ENCODE peak calls at places on chromosomes 6 and 20, in ten cellular contexts. X is sigmoid colon, S is astrocyte, C is tibial artery, V is uterus, W is A549, N is substantia nigra, J is AG04450, D is body of pancreas, L is cardiac muscle cell. Q is an unnamed sample.

GRCh38 chr6:52284131-52284459 is 447 bp downstream of the MCM3 start:
- DNase-seq in D (no peak), J (no peak), V (no peak), C (peak; percentile 43), S (peak; percentile 11), W (no peak), X (peak; percentile 68), L (peak; percentile 81), N (no peak), Q (peak; percentile 26)

GRCh38 chr20:49853640-49854039 is 41.0 kb downstream of the SLC9A8 start:
- DNase-seq in W (peak; percentile 66), N (no peak), L (no peak), C (no peak), D (no peak), X (no peak), V (no peak), S (peak; percentile 68), J (peak; percentile 32), Q (no peak)

GRCh38 chr6:161439093-161439492 is 165.2 kb upstream of the AGPAT4 start:
- DNase-seq in V (peak; percentile 47), C (no peak), W (peak; percentile 63), J (peak; percentile 63), D (peak; percentile 90), S (peak; percentile 97), L (no peak), X (peak; percentile 76), N (peak; percentile 75), Q (peak; percentile 82)

GRCh38 chr6:157312733-157313132 is 10.6 kb downstream of the TMEM242 start:
- DNase-seq in W (no peak), C (no peak), V (no peak), L (no peak), X (no peak), D (no peak), J (no peak), S (peak; percentile 12), N (no peak), Q (no peak)

GRCh38 chr6:127690092-127690491 is 113.1 kb downstream of the C6orf58 start:
- DNase-seq in N (no peak), C (no peak), L (peak; percentile 18), X (no peak), S (peak; percentile 10), J (peak; percentile 1), D (no peak), V (no peak), W (peak; percentile 19), Q (no peak)

GRCh38 chr6:132259070-132259469 is 142.2 kb downstream of the MOXD1 start:
- DNase-seq in V (no peak), N (no peak), L (no peak), J (no peak), X (no peak), D (no peak), W (peak; percentile 12), C (no peak), S (peak; percentile 12), Q (no peak)

GRCh38 chr6:21808551-21809181 is 215.1 kb downstream of the SOX4 start:
- DNase-seq in D (no peak), N (no peak), J (no peak), V (peak; percentile 47), C (no peak), L (no peak), S (peak; percentile 39), W (no peak), X (peak; percentile 78), Q (no peak)

GRCh38 chr6:90421656-90422055 is 125.0 kb upstream of the BACH2 start:
- DNase-seq in L (no peak), X (no peak), N (no peak), D (no peak), C (no peak), W (no peak), J (no peak), S (no peak), V (no peak), Q (no peak)

GRCh38 chr6:153503810-153504209 is 372.7 kb upstream of the RGS17 start:
- DNase-seq in V (no peak), W (peak; percentile 14), J (no peak), D (no peak), S (no peak), L (peak; percentile 7), X (no peak), N (no peak), C (no peak), Q (no peak)

GRCh38 chr20:38331814-38332213 is 14.5 kb upstream of the LBP start:
- DNase-seq in V (no peak), D (no peak), J (no peak), S (no peak), W (no peak), C (no peak), N (no peak), X (no peak), L (no peak), Q (no peak)

GRCh38 chr6:100460650-100461204 is 4.0 kb downstream of the SIM1 start:
- DNase-seq in V (no peak), L (no peak), J (no peak), C (no peak), S (no peak), W (peak; percentile 37), N (no peak), X (no peak), D (no peak), Q (no peak)

GRCh38 chr20:8757146-8757545 is 311.7 kb upstream of the PLCB4 start:
- DNase-seq in V (no peak), S (peak; percentile 80), L (no peak), W (peak; percentile 20), C (no peak), D (no peak), X (no peak), J (peak; percentile 42), N (no peak), Q (no peak)

GRCh38 chr6:96812077-96812703 is 25.1 kb downstream of the GPR63 start:
- DNase-seq in L (no peak), X (no peak), W (no peak), C (no peak), J (no peak), N (no peak), V (no peak), D (no peak), S (peak; percentile 53), Q (no peak)
- H3K27ac ChIP-seq in L (no peak overlapping the region), X (no peak overlapping the region), W (no peak overlapping the region), C (no peak overlapping the region), J (no peak overlapping the region), N (no peak overlapping the region), V (no peak overlapping the region), D (no peak overlapping the region), S (no peak overlapping the region), Q (no peak overlapping the region)

DNA sequence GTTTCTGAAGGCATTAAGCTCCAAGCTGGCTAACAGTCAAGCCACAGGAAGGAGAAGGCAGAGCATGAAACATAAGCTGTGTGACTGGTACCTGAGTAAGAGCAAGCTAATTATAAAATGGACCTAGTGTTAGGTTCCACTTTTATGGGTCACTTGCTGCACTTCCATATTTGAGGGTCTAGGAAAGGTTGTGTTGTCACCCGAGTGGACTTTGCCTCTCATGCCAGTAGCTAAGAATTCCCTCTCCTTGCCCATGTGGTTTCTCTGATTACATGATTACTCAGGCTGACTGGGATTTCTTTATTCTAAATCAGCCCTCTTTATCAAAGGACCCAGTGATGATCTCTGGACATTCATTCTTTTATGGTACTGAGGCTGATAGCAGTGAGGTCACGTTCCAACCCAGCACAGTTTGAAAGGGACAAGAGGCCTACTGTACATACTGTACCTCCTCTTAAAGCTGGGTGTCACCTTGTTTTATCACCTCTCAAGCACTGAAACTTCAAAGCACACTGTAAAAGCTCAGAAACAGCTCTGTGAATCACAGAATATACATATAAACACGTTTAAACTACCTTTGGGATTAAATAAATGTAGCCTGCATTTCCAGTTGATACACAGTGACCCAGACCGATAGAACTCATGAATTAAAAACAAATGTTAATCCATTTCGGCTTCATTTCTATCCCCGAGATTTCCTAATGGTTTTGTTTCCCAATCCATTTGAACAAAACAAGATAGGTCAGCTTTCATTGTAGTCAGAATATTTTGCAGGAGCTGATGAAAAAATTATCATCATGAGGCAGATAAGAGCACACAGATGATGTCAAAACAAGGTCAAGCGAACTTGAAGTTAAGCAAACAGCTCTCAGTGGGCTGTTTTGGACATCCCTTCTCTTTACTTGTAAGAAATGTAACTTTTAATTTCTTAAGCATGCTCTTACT is 96.5 kb downstream of the ALDH8A1 start:
- DNase-seq in J (no peak), W (no peak), N (no peak), D (no peak), L (peak; percentile 2), V (no peak), X (no peak), C (no peak), S (peak; percentile 76), Q (no peak)
- H3K27ac ChIP-seq in J (peak overlapping the region; percentile 40), W (peak overlapping the region; percentile 52), N (no peak overlapping the region), D (no peak overlapping the region), L (peak overlapping the region; percentile 25), V (peak overlapping the region; percentile 5), X (no peak overlapping the region), C (no peak overlapping the region), S (peak overlapping the region; percentile 33), Q (peak overlapping the region; percentile 23)

GRCh38 chr6:26420607-26421235 is 18.6 kb downstream of the BTN3A1 start:
- DNase-seq in D (no peak), J (no peak), X (no peak), C (no peak), W (peak; percentile 59), L (peak; percentile 52), N (no peak), V (no peak), S (peak; percentile 33), Q (peak; percentile 20)
- H3K27ac ChIP-seq in D (peak overlapping the region; percentile 83), J (peak overlapping the region; percentile 74), X (peak overlapping the region; percentile 93), C (peak overlapping the region; percentile 82), W (peak overlapping the region; percentile 69), L (peak overlapping the region; percentile 83), N (peak overlapping the region; percentile 76), V (peak overlapping the region; percentile 96), S (peak overlapping the region; percentile 84), Q (peak overlapping the region; percentile 88)

GRCh38 chr6:17173071-17173470 is 71.2 kb downstream of the STMND1 start:
- DNase-seq in W (no peak), N (no peak), V (no peak), X (no peak), D (no peak), J (no peak), S (no peak), L (no peak), C (no peak), Q (no peak)

GRCh38 chr6:17169701-17170100 is 67.9 kb downstream of the STMND1 start:
- DNase-seq in D (no peak), X (no peak), W (no peak), V (no peak), C (no peak), J (no peak), N (no peak), S (no peak), L (no peak), Q (no peak)

GRCh38 chr6:17167327-17167979 is 65.6 kb downstream of the STMND1 start:
- DNase-seq in L (peak; percentile 80), N (peak; percentile 2), D (peak; percentile 72), V (no peak), W (peak; percentile 81), S (peak; percentile 59), X (no peak), J (no peak), C (no peak), Q (no peak)

GRCh38 chr6:17165383-17165782 is 63.5 kb downstream of the STMND1 start:
- DNase-seq in S (peak; percentile 78), X (no peak), C (no peak), N (no peak), D (no peak), V (no peak), J (no peak), L (no peak), W (no peak), Q (no peak)

DNA sequence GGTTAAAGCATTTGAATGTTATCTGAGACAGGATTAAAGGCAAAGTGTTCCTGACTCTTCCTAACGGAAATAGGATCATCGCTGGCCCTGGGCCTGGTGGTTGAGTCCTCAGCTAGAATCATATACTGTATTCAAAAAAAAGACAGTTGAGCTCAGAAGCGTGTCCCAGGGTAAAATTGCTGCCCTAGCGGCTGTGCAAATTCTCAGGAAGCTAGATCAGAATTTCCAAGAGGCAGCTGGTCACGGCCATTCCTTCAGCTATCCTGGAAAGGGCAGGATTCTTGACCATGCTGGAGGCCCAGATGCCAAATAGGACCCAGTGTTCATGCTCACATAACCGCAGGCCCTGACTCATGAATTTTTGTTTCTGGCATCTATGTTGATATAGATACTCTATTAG is 67.4 kb downstream of the STMND1 start:
- DNase-seq in S (no peak), J (peak; percentile 68), W (no peak), D (no peak), V (no peak), C (no peak), N (no peak), L (no peak), X (no peak), Q (no peak)
- H3K27ac ChIP-seq in S (no peak overlapping the region), J (peak overlapping the region; percentile 41), W (no peak overlapping the region), D (no peak overlapping the region), V (no peak overlapping the region), C (no peak overlapping the region), N (no peak overlapping the region), L (no peak overlapping the region), X (no peak overlapping the region), Q (no peak overlapping the region)